ENCODE peak calls at places on chromosomes 5 and 9, in four cellular contexts. W, K, Z and O are unnamed samples.

GRCh38 chr5:79759436-79759835 is 69.8 kb downstream of the CMYA5 start:
- DNase-seq in W (no peak), K (no peak), Z (no peak), O (no peak)

GRCh38 chr9:16069671-16070586 is 517.1 kb downstream of the CCDC171 start:
- DNase-seq in W (peak), Z (no peak), K (no peak), O (no peak)

GRCh38 chr5:54171645-54172384 is 138.6 kb downstream of the ARL15 start:
- DNase-seq in W (peak), Z (no peak), K (no peak), O (no peak)

GRCh38 chr9:110788871-110789270 is 120.3 kb downstream of the MUSK start:
- DNase-seq in K (no peak), W (no peak), Z (no peak), O (no peak)

GRCh38 chr9:99019523-99020331 is 76.0 kb downstream of the COL15A1 start:
- DNase-seq in W (peak), K (no peak), Z (no peak), O (no peak)

GRCh38 chr5:147417133-147417813 is 92.6 kb downstream of the DPYSL3 start:
- DNase-seq in W (no peak), K (peak), Z (no peak), O (no peak)

GRCh38 chr9:16307626-16308195 is 562.8 kb downstream of the BNC2 start:
- DNase-seq in W (no peak), Z (no peak), K (no peak), O (no peak)

GRCh38 chr5:20307391-20307790 is 319.4 kb upstream of the CDH18 start:
- DNase-seq in K (no peak), W (no peak), Z (no peak), O (no peak)

GRCh38 chr5:85182344-85182743 is 797.7 kb upstream of the EDIL3 start:
- DNase-seq in W (no peak), Z (no peak), K (no peak), O (no peak)

GRCh38 chr5:94140300-94140699 is 398.9 kb upstream of the POU5F2 start:
- DNase-seq in K (no peak), Z (no peak), W (no peak), O (no peak)